ENCODE peak calls at places on chromosomes 13 and 19, in four cellular contexts. E is aorta; S is stimulated activated naive CD8-positive, alpha-beta T cell treated with anti-CD3 and anti-CD28 coated beads, Interleukin-15, Interleukin-2, amounts not matched to agents 100 U/mL and 50 U/mL, for 24 hours; B is left cardiac atrium. Y is an unnamed sample.

GRCh38 chr13:105979586-105979985 is 555.9 kb downstream of the EFNB2 start:
- ATAC-seq in S (no peak), E (no peak), B (peak), Y (no peak)

GRCh38 chr19:8146877-8147575 is 2.4 kb downstream of the FBN3 start:
- ATAC-seq in S (peak), E (peak), B (no peak), Y (no peak)

GRCh38 chr13:106349080-106349841 is 186.2 kb downstream of the EFNB2 start:
- ATAC-seq in S (no peak), B (peak), E (peak), Y (no peak)

GRCh38 chr19:48511321-48511731 is 309 bp downstream of the LMTK3 start:
- ATAC-seq in B (peak), E (no peak), S (no peak), Y (peak)

GRCh38 chr13:101267656-101268055 is 148.7 kb downstream of the NALCN start:
- ATAC-seq in S (no peak), E (no peak), B (no peak), Y (peak)

GRCh38 chr19:29745253-29745652 is 30.2 kb upstream of the C19orf12 start:
- ATAC-seq in B (no peak), S (no peak), E (no peak), Y (no peak)

GRCh38 chr13:84273163-84273562 is 390.9 kb upstream of the SLITRK1 start:
- ATAC-seq in S (no peak), E (no peak), B (no peak), Y (no peak)

GRCh38 chr19:17778621-17779280 is 16.2 kb upstream of the B3GNT3 start:
- ATAC-seq in E (no peak), B (peak), S (no peak), Y (no peak)

GRCh38 chr19:43747557-43748204 is 7.1 kb downstream of the SMG9 start:
- ATAC-seq in B (no peak), S (no peak), E (no peak), Y (peak)

GRCh38 chr13:28408235-28408848 is 86.6 kb downstream of the FLT1 start:
- ATAC-seq in S (no peak), B (peak), E (peak), Y (no peak)

GRCh38 chr19:20444202-20444885 is 121.2 kb downstream of the ZNF737 start:
- ATAC-seq in E (no peak), B (no peak), S (no peak), Y (peak)

GRCh38 chr19:611506-611869 is 21.8 kb downstream of the HCN2 start:
- ATAC-seq in E (no peak), B (no peak), S (peak), Y (peak)

GRCh38 chr13:99332456-99332855 is 25.3 kb upstream of the GPR183 start:
- ATAC-seq in B (no peak), S (peak), E (no peak), Y (no peak)

GRCh38 chr19:2837430-2837829 is 3.8 kb upstream of the ZNF555 start:
- ATAC-seq in B (no peak), E (no peak), S (no peak), Y (no peak)

GRCh38 chr13:32734511-32734910 is 148.3 kb downstream of the PDS5B start:
- ATAC-seq in E (no peak), B (no peak), S (peak), Y (peak)

Y was measured in activated T-helper 17 cell treated with anti-CD3 and anti-CD28 coated beads, Interleukin-2, amount 50 U/mL, for 72 hours.